ENCODE peak calls at places on chromosome 10, in five cellular contexts. A is left ventricle myocardium inferior, P is GM12865, X is heart right ventricle, Z is aorta. U is an unnamed sample.
A peak's percentile ranks its signal among the peaks of the same experiment; 100 is the strongest.

GRCh38 chr10:86293323-86293840 is 73.2 kb downstream of the GRID1 start:
- DNase-seq in A (no peak), P (no peak), X (no peak), Z (no peak), U (no peak)

GRCh38 chr10:29541826-29542225 is 92.9 kb downstream of the SVIL start:
- DNase-seq in A (no peak), P (no peak), X (no peak), Z (no peak), U (no peak)

GRCh38 chr10:107631876-107632275 is 467.4 kb upstream of the SORCS1 start:
- DNase-seq in A (no peak), P (no peak), X (no peak), Z (no peak), U (no peak)

GRCh38 chr10:1552881-1553595 is 184.3 kb downstream of the ADARB2 start:
- DNase-seq in A (no peak), P (no peak), X (peak; percentile 30), Z (peak; percentile 22), U (no peak)

GRCh38 chr10:15844517-15844916 is 15.8 kb downstream of the MINDY3 start:
- DNase-seq in A (no peak), P (no peak), X (no peak), Z (no peak), U (no peak)

GRCh38 chr10:61758440-61758839 is 95.7 kb downstream of the CABCOCO1 start:
- DNase-seq in A (no peak), P (no peak), X (no peak), Z (no peak), U (no peak)

GRCh38 chr10:121098231-121098630 is 247.1 kb downstream of the WDR11 start:
- DNase-seq in A (no peak), P (no peak), X (no peak), Z (no peak), U (no peak)

GRCh38 chr10:60661627-60662026 is 116.7 kb upstream of the CDK1 start:
- DNase-seq in A (no peak), P (no peak), X (no peak), Z (no peak), U (peak; percentile 49)

GRCh38 chr10:79350407-79351154 is 3.3 kb downstream of the PPIF start:
- DNase-seq in A (no peak), P (no peak), X (no peak), Z (no peak), U (no peak)

GRCh38 chr10:12228851-12229250 is 32.9 kb downstream of the CDC123 start:
- DNase-seq in A (no peak), P (no peak), X (no peak), Z (no peak), U (no peak)

GRCh38 chr10:74823791-74824183 is 2.6 kb upstream of the KAT6B start:
- DNase-seq in A (no peak), P (no peak), X (no peak), Z (no peak), U (no peak)
- H3K4me3 ChIP-seq in A (no peak overlapping the region), P (peak overlapping the region; percentile 96), X (no peak overlapping the region), Z (no peak overlapping the region), U (peak overlapping the region; percentile 77)

DNA sequence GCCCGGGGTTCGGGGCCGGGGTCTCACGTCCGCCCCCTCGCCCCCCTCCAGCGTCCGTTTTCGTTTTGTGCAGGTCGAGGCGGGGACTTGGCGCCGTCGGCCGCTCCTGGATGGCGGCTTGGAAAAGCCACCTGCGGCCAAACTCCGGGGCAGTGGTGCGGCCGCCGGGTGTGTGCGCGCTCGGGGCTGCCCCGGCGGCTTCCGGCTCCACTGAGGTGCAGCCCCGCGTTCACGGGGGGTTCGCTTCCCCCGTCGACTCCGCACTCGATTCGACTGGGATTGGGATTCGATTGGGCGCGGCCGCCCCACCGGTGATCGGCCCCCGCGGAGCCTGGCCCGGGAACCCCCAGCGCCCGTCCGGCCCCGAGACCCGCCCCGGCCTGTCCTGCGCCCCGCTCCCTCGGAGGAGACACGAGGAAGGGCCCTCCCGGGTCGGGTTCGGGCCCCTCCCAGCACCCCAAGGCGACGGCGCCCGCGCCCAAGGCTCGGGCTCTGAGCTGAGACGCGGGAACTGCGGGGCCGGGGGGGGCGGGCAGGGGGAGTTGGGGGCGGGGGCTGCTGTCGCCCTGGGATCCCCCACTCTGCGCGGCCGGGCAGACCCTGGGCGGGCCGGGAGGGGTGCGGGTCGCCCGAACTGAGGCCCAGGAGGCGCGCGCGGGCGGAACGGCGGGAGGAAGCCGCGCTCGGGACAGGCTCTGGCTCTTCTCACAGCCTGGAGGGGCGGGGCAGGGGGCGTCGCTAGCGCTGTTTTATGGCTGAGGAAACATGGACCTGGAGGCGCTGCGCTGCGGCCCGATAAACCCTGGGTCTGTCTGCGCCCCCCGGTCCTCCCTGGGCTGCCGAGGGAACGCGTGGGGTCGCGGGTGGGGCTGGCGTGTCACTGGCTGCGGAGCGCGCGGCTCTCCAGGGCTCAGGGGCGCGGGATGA is 1.6 kb upstream of the NKX6-2 start:
- DNase-seq in A (no peak), P (no peak), X (no peak), Z (no peak), U (no peak)
- H3K4me3 ChIP-seq in A (peak overlapping the region; percentile 30), P (no peak overlapping the region), X (peak overlapping the region; percentile 5), Z (no peak overlapping the region), U (no peak overlapping the region)

DNA sequence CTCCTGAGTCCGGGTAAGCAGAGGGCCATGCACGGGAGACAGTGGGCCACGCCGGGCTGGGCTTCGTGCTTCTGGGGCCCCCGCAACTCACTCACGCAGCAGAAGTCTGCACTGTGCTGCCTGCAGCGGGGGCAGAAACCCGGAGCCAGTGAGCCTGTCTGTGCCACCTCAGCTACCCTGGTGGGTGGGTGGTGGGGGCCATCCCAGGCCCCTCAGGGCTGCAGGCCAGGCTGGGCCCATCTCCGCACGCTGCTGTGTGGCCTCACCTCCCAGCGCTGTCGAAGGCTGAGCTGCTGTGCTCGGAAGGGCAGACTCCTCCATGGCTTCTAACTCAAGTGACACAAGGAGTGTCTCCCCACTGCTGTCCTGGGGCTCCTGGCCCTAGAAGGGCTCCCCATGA is 125.5 kb downstream of the FAM53B start:
- DNase-seq in A (no peak), P (no peak), X (no peak), Z (no peak), U (no peak)
- H3K4me3 ChIP-seq in A (no peak overlapping the region), P (no peak overlapping the region), X (no peak overlapping the region), Z (no peak overlapping the region), U (no peak overlapping the region)

GRCh38 chr10:34780818-34781380 is 34.2 kb downstream of the PARD3 start:
- DNase-seq in A (peak; percentile 69), P (peak; percentile 42), X (peak; percentile 66), Z (no peak), U (peak; percentile 65)
- H3K4me3 ChIP-seq in A (peak overlapping the region; percentile 30), P (no peak overlapping the region), X (no peak overlapping the region), Z (no peak overlapping the region), U (peak overlapping the region; percentile 18)

GRCh38 chr10:97683556-97684357 is 3.3 kb downstream of the AVPI1 start:
- DNase-seq in A (no peak), P (no peak), X (no peak), Z (no peak), U (no peak)

GRCh38 chr10:97686962-97687784 is at the start of gene AVPI1:
- DNase-seq in A (peak; percentile 97), P (peak; percentile 96), X (peak; percentile 98), Z (peak; percentile 99), U (peak; percentile 86)

GRCh38 chr10:97685395-97685958 is 1.6 kb downstream of the AVPI1 start:
- DNase-seq in A (no peak), P (no peak), X (no peak), Z (no peak), U (no peak)

GRCh38 chr10:97686301-97686961 is 610 bp downstream of the AVPI1 start:
- DNase-seq in A (no peak), P (peak; percentile 26), X (no peak), Z (no peak), U (no peak)

GRCh38 chr10:97684866-97685394 is 2.1 kb downstream of the AVPI1 start:
- DNase-seq in A (no peak), P (no peak), X (no peak), Z (no peak), U (no peak)
- H3K4me3 ChIP-seq in A (peak overlapping the region; percentile 87), P (no peak overlapping the region), X (peak overlapping the region; percentile 81), Z (no peak overlapping the region), U (peak overlapping the region; percentile 86)